ENCODE peak calls at places on chromosomes 11 and 22, in four cellular contexts. One of them, this sample, is unnamed.

GRCh38 chr11:30585892-30586250 is 282 bp downstream of the MPPED2 start:
- DNase-seq in midbrain: peak
- DNase-seq in Kasumi-1: peak
- DNase-seq in stimulated activated CD8-positive, alpha-beta memory T cell treated with anti-CD3 and anti-CD28 coated beads, Interleukin-4, amount 100 ng/mL, for 24 hours: no peak
- DNase-seq in this sample: no peak

GRCh38 chr22:43000441-43001175 is 14.3 kb downstream of the PACSIN2 start:
- DNase-seq in midbrain: no peak
- DNase-seq in Kasumi-1: no peak
- DNase-seq in stimulated activated CD8-positive, alpha-beta memory T cell treated with anti-CD3 and anti-CD28 coated beads, Interleukin-4, amount 100 ng/mL, for 24 hours: peak
- DNase-seq in this sample: no peak

GRCh38 chr11:35214792-35215193 is 75.8 kb downstream of the CD44 start:
- DNase-seq in midbrain: no peak
- DNase-seq in Kasumi-1: no peak
- DNase-seq in stimulated activated CD8-positive, alpha-beta memory T cell treated with anti-CD3 and anti-CD28 coated beads, Interleukin-4, amount 100 ng/mL, for 24 hours: peak
- DNase-seq in this sample: peak

GRCh38 chr22:39525658-39525975 is 5.3 kb downstream of the ATF4 start:
- DNase-seq in midbrain: no peak
- DNase-seq in Kasumi-1: no peak
- DNase-seq in stimulated activated CD8-positive, alpha-beta memory T cell treated with anti-CD3 and anti-CD28 coated beads, Interleukin-4, amount 100 ng/mL, for 24 hours: no peak
- DNase-seq in this sample: no peak

GRCh38 chr11:65454696-65455456 is 32.3 kb downstream of the NEAT1 start:
- DNase-seq in midbrain: peak
- DNase-seq in Kasumi-1: peak
- DNase-seq in stimulated activated CD8-positive, alpha-beta memory T cell treated with anti-CD3 and anti-CD28 coated beads, Interleukin-4, amount 100 ng/mL, for 24 hours: peak
- DNase-seq in this sample: peak

GRCh38 chr11:5336331-5336730 is 7.0 kb downstream of the OR51B5 start:
- DNase-seq in midbrain: no peak
- DNase-seq in Kasumi-1: no peak
- DNase-seq in stimulated activated CD8-positive, alpha-beta memory T cell treated with anti-CD3 and anti-CD28 coated beads, Interleukin-4, amount 100 ng/mL, for 24 hours: no peak
- DNase-seq in this sample: no peak

GRCh38 chr11:93740031-93740801 is 1.1 kb downstream of the TAF1D start:
- DNase-seq in midbrain: no peak
- DNase-seq in Kasumi-1: peak
- DNase-seq in stimulated activated CD8-positive, alpha-beta memory T cell treated with anti-CD3 and anti-CD28 coated beads, Interleukin-4, amount 100 ng/mL, for 24 hours: peak
- DNase-seq in this sample: no peak

GRCh38 chr11:120335928-120336640 is at the start of gene ARHGEF12:
- DNase-seq in midbrain: peak
- DNase-seq in Kasumi-1: peak
- DNase-seq in stimulated activated CD8-positive, alpha-beta memory T cell treated with anti-CD3 and anti-CD28 coated beads, Interleukin-4, amount 100 ng/mL, for 24 hours: peak
- DNase-seq in this sample: peak

GRCh38 chr22:36355362-36355761 is 32.4 kb downstream of the MYH9 start:
- DNase-seq in midbrain: no peak
- DNase-seq in Kasumi-1: no peak
- DNase-seq in stimulated activated CD8-positive, alpha-beta memory T cell treated with anti-CD3 and anti-CD28 coated beads, Interleukin-4, amount 100 ng/mL, for 24 hours: no peak
- DNase-seq in this sample: no peak

GRCh38 chr11:120167659-120168058 is 29.7 kb upstream of the TRIM29 start:
- DNase-seq in midbrain: no peak
- DNase-seq in Kasumi-1: no peak
- DNase-seq in stimulated activated CD8-positive, alpha-beta memory T cell treated with anti-CD3 and anti-CD28 coated beads, Interleukin-4, amount 100 ng/mL, for 24 hours: no peak
- DNase-seq in this sample: peak

GRCh38 chr11:86869966-86870570 is 69.7 kb downstream of the PRSS23 start:
- DNase-seq in midbrain: peak
- DNase-seq in Kasumi-1: peak
- DNase-seq in stimulated activated CD8-positive, alpha-beta memory T cell treated with anti-CD3 and anti-CD28 coated beads, Interleukin-4, amount 100 ng/mL, for 24 hours: peak
- DNase-seq in this sample: peak

GRCh38 chr11:68199295-68199987 is 13.7 kb downstream of the KMT5B start:
- DNase-seq in midbrain: no peak
- DNase-seq in Kasumi-1: no peak
- DNase-seq in stimulated activated CD8-positive, alpha-beta memory T cell treated with anti-CD3 and anti-CD28 coated beads, Interleukin-4, amount 100 ng/mL, for 24 hours: no peak
- DNase-seq in this sample: no peak

GRCh38 chr11:39374963-39375698 is 2084.3 kb downstream of the LRRC4C start:
- DNase-seq in midbrain: peak
- DNase-seq in Kasumi-1: peak
- DNase-seq in stimulated activated CD8-positive, alpha-beta memory T cell treated with anti-CD3 and anti-CD28 coated beads, Interleukin-4, amount 100 ng/mL, for 24 hours: no peak
- DNase-seq in this sample: no peak

GRCh38 chr11:5809905-5810792 is 1.4 kb downstream of the OR52N2 start:
- DNase-seq in midbrain: no peak
- DNase-seq in Kasumi-1: no peak
- DNase-seq in stimulated activated CD8-positive, alpha-beta memory T cell treated with anti-CD3 and anti-CD28 coated beads, Interleukin-4, amount 100 ng/mL, for 24 hours: no peak
- DNase-seq in this sample: no peak

GRCh38 chr11:125153837-125154236 is 10.7 kb upstream of the PKNOX2 start:
- DNase-seq in midbrain: no peak
- DNase-seq in Kasumi-1: no peak
- DNase-seq in stimulated activated CD8-positive, alpha-beta memory T cell treated with anti-CD3 and anti-CD28 coated beads, Interleukin-4, amount 100 ng/mL, for 24 hours: no peak
- DNase-seq in this sample: no peak

GRCh38 chr11:65434057-65434666 is 11.6 kb downstream of the NEAT1 start:
- DNase-seq in midbrain: no peak
- DNase-seq in Kasumi-1: no peak
- DNase-seq in stimulated activated CD8-positive, alpha-beta memory T cell treated with anti-CD3 and anti-CD28 coated beads, Interleukin-4, amount 100 ng/mL, for 24 hours: no peak
- DNase-seq in this sample: no peak

GRCh38 chr22:25582946-25583345 is 18.5 kb downstream of the GRK3 start:
- DNase-seq in midbrain: no peak
- DNase-seq in Kasumi-1: no peak
- DNase-seq in stimulated activated CD8-positive, alpha-beta memory T cell treated with anti-CD3 and anti-CD28 coated beads, Interleukin-4, amount 100 ng/mL, for 24 hours: no peak
- DNase-seq in this sample: no peak

This sample was measured in stimulated activated effector memory CD8-positive, alpha-beta T cell treated with anti-CD3 and anti-CD28 coated beads, Interleukin-12 subunit alpha, Interleukin-12 subunit beta, amount 100 ng/mL, for 72 hours.